ENCODE peak calls at places on chromosomes 1 and 21, in nine cellular contexts. U is H9, X is A549, W is MM.1S, C is astrocyte, B is hepatocyte, V is SK-N-SH, S is OCI-LY7, L is fibroblast of lung. T is an unnamed sample.

GRCh38 chr1:67679691-67680090 is 5.3 kb upstream of the GADD45A start:
- DNase-seq in U (no peak), X (no peak), W (no peak), C (peak; percentile 45), B (no peak), V (no peak), S (no peak), L (no peak), T (no peak)

GRCh38 chr1:76501576-76502219 is 365.6 kb upstream of the ST6GALNAC5 start:
- DNase-seq in U (peak; percentile 46), X (no peak), W (no peak), C (no peak), B (no peak), V (no peak), S (no peak), L (no peak), T (peak; percentile 84)

GRCh38 chr21:37369307-37369854 is 2.8 kb downstream of the DYRK1A start:
- DNase-seq in U (no peak), X (no peak), W (no peak), C (no peak), B (no peak), V (no peak), S (peak; percentile 15), L (no peak), T (no peak)

GRCh38 chr1:223419561-223419960 is 26.3 kb downstream of the CCDC185 start:
- DNase-seq in U (no peak), X (no peak), W (no peak), C (no peak), B (no peak), V (no peak), S (no peak), L (no peak), T (no peak)

GRCh38 chr1:226663327-226663704 is 75.8 kb downstream of the ITPKB start:
- DNase-seq in U (no peak), X (no peak), W (no peak), C (no peak), B (no peak), V (no peak), S (no peak), L (no peak), T (no peak)

GRCh38 chr1:37438037-37438970 is 36.1 kb upstream of the ZC3H12A start:
- DNase-seq in U (no peak), X (no peak), W (no peak), C (no peak), B (no peak), V (no peak), S (no peak), L (no peak), T (no peak)

GRCh38 chr1:156677616-156678596 is 699 bp upstream of the NES start:
- DNase-seq in U (peak; percentile 81), X (peak; percentile 72), W (peak; percentile 45), C (peak; percentile 71), B (peak; percentile 85), V (peak; percentile 78), S (peak; percentile 56), L (peak; percentile 92), T (peak; percentile 90)

GRCh38 chr1:7002728-7003127 is 217.5 kb downstream of the CAMTA1 start:
- DNase-seq in U (no peak), X (no peak), W (no peak), C (no peak), B (no peak), V (no peak), S (no peak), L (no peak), T (peak; percentile 58)

GRCh38 chr1:53218201-53218600 is 2.2 kb downstream of the CZIB start:
- DNase-seq in U (no peak), X (no peak), W (no peak), C (no peak), B (no peak), V (no peak), S (no peak), L (no peak), T (no peak)

GRCh38 chr21:24375201-24375600 is 1232.1 kb downstream of the MRPL39 start:
- DNase-seq in U (peak; percentile 32), X (no peak), W (peak; percentile 31), C (no peak), B (no peak), V (no peak), S (no peak), L (no peak), T (no peak)

GRCh38 chr1:6352138-6352563 is 41.4 kb downstream of the ACOT7 start:
- DNase-seq in U (peak; percentile 94), X (no peak), W (no peak), C (no peak), B (no peak), V (no peak), S (no peak), L (no peak), T (no peak)

GRCh38 chr1:14372526-14372925 is 226.0 kb upstream of the KAZN start:
- DNase-seq in U (no peak), X (no peak), W (no peak), C (no peak), B (no peak), V (no peak), S (no peak), L (no peak), T (no peak)

GRCh38 chr1:204275695-204276596 is 62.2 kb upstream of the GOLT1A start:
- DNase-seq in U (no peak), X (no peak), W (no peak), C (no peak), B (no peak), V (peak; percentile 66), S (no peak), L (peak; percentile 62), T (no peak)

GRCh38 chr21:42846221-42846620 is 33.1 kb downstream of the WDR4 start:
- DNase-seq in U (no peak), X (no peak), W (no peak), C (no peak), B (no peak), V (peak; percentile 5), S (no peak), L (no peak), T (no peak)

GRCh38 chr21:26389971-26390641 is 183.0 kb downstream of the CYYR1 start:
- DNase-seq in U (no peak), X (peak; percentile 10), W (peak; percentile 83), C (peak; percentile 66), B (no peak), V (no peak), S (no peak), L (peak; percentile 20), T (no peak)

GRCh38 chr1:23558872-23559135 is 497 bp downstream of the ID3 start:
- DNase-seq in U (no peak), X (no peak), W (no peak), C (no peak), B (no peak), V (no peak), S (no peak), L (no peak), T (no peak)

GRCh38 chr1:47189844-47190562 is at the start of gene PDZK1IP1:
- DNase-seq in U (peak; percentile 47), X (peak; percentile 67), W (no peak), C (peak; percentile 63), B (peak; percentile 81), V (no peak), S (no peak), L (peak; percentile 50), T (peak; percentile 67)

GRCh38 chr1:201531551-201532425 is 7.1 kb upstream of the NAV1 start:
- DNase-seq in U (no peak), X (no peak), W (no peak), C (no peak), B (no peak), V (peak; percentile 48), S (no peak), L (no peak), T (peak; percentile 22)

GRCh38 chr1:60867782-60868181 is 214.6 kb upstream of the NFIA start:
- DNase-seq in U (no peak), X (no peak), W (no peak), C (no peak), B (no peak), V (no peak), S (no peak), L (no peak), T (peak; percentile 11)

GRCh38 chr1:153777648-153778047 is 2.4 kb downstream of the SLC27A3 start:
- DNase-seq in U (no peak), X (no peak), W (no peak), C (no peak), B (no peak), V (no peak), S (no peak), L (no peak), T (no peak)

GRCh38 chr1:214076341-214077035 is 88.7 kb downstream of the PROX1 start:
- DNase-seq in U (no peak), X (no peak), W (no peak), C (no peak), B (no peak), V (no peak), S (no peak), L (no peak), T (no peak)
- H3K4me2 ChIP-seq in U (no peak overlapping the region), X (no peak overlapping the region), W (no peak overlapping the region), C (no peak overlapping the region), B (no peak overlapping the region), V (no peak overlapping the region), S (no peak overlapping the region), L (no peak overlapping the region), T (peak overlapping the region; percentile 22)

DNA sequence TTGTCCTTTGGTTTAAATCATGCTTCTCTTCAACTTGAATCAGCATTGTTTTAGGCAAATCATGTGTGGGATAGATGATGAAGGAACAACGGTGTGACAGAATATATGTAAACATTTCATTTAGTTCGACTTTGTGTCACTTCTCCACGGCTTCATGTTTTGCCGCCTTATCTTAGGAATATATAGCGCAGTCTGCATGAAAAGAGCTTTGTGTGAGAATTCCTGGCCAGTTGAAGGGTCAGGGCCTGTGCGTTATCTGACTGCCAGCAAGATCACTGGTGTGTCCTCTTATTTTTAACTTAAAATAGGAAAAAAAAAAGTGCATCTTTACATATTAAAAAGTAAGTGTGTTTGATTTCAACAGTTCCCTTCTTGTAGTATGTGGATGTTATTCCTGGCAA is 465.1 kb downstream of the USP25 start:
- DNase-seq in U (no peak), X (no peak), W (peak; percentile 44), C (peak; percentile 45), B (no peak), V (no peak), S (no peak), L (peak; percentile 53), T (peak; percentile 3)
- H3K4me2 ChIP-seq in U (no peak overlapping the region), X (peak overlapping the region; percentile 78), W (peak overlapping the region; percentile 49), C (peak overlapping the region; percentile 95), B (peak overlapping the region; percentile 69), V (no peak overlapping the region), S (no peak overlapping the region), L (peak overlapping the region; percentile 95), T (peak overlapping the region; percentile 76)

DNA sequence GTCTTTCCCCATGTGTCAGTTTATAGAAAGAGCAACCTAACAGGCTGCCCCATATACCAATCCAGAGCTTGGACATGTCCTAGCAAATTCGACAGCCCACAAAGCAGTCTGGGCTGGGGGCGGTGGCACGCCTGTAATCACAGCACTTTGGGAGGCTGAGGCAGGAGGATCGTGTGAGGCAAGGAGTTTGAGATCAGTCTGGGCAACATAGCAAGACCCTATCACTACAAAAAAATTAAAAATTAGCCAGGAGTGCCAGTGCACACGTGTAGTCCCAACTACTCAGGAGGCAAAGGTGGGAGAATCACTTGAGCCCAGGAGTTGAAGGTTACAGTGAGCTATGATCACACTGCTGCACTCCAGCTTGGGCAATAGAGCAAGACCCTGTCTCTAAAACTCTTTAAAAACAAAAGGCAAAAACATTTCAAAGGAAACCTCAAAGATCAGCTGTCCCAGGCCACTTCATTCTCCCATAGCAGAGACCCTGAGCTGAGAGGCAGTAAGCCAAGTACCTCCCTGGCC is 54.4 kb downstream of the SETD4 start:
- DNase-seq in U (no peak), X (no peak), W (no peak), C (no peak), B (no peak), V (no peak), S (no peak), L (no peak), T (no peak)
- H3K4me2 ChIP-seq in U (no peak overlapping the region), X (no peak overlapping the region), W (no peak overlapping the region), C (no peak overlapping the region), B (no peak overlapping the region), V (no peak overlapping the region), S (no peak overlapping the region), L (peak overlapping the region; percentile 90), T (no peak overlapping the region)

GRCh38 chr21:34630536-34631143 is 15.7 kb upstream of the RCAN1 start:
- DNase-seq in U (no peak), X (peak; percentile 41), W (peak; percentile 82), C (peak; percentile 13), B (peak; percentile 67), V (peak; percentile 63), S (peak; percentile 64), L (peak; percentile 69), T (peak; percentile 63)
- H3K4me2 ChIP-seq in U (no peak overlapping the region), X (no peak overlapping the region), W (no peak overlapping the region), C (no peak overlapping the region), B (no peak overlapping the region), V (no peak overlapping the region), S (no peak overlapping the region), L (no peak overlapping the region), T (no peak overlapping the region)